ENCODE peak calls at places on chromosomes 13 and 19, in eight cellular contexts. P, F, W, U, G, I, E and O are unnamed samples.

GRCh38 chr19:18156841-18157464 is 4.0 kb downstream of the PIK3R2 start:
- DNase-seq in P (peak), F (peak), W (peak), U (peak), G (peak), I (peak), E (peak), O (no peak)

GRCh38 chr19:46660008-46660517 is 919 bp downstream of the DACT3 start:
- DNase-seq in P (no peak), F (no peak), W (peak), U (peak), G (peak), I (no peak), E (no peak), O (no peak)

GRCh38 chr13:111953546-111954178 is 113.3 kb upstream of the SOX1 start:
- DNase-seq in P (no peak), F (no peak), W (no peak), U (peak), G (peak), I (no peak), E (no peak), O (no peak)

GRCh38 chr13:33514362-33514761 is 228.8 kb upstream of the STARD13 start:
- DNase-seq in P (no peak), F (no peak), W (no peak), U (no peak), G (no peak), I (no peak), E (no peak), O (no peak)

GRCh38 chr19:35214766-35215422 is 13.6 kb downstream of the FAM187B start:
- DNase-seq in P (no peak), F (no peak), W (no peak), U (no peak), G (no peak), I (no peak), E (no peak), O (no peak)

GRCh38 chr19:24166055-24166454 is 79.1 kb downstream of the ZNF254 start:
- DNase-seq in P (no peak), F (no peak), W (no peak), U (no peak), G (no peak), I (no peak), E (no peak), O (no peak)

GRCh38 chr19:46428278-46429141 is at the start of gene PNMA8C:
- DNase-seq in P (no peak), F (no peak), W (peak), U (peak), G (no peak), I (peak), E (no peak), O (peak)

GRCh38 chr13:35496011-35496410 is 19.5 kb upstream of the MAB21L1 start:
- DNase-seq in P (no peak), F (no peak), W (no peak), U (no peak), G (no peak), I (no peak), E (no peak), O (no peak)

GRCh38 chr19:14398563-14398962 is 17.3 kb downstream of the ADGRE5 start:
- DNase-seq in P (no peak), F (no peak), W (no peak), U (no peak), G (no peak), I (no peak), E (no peak), O (no peak)

GRCh38 chr19:5466072-5466471 is 10.9 kb downstream of the ZNRF4 start:
- DNase-seq in P (no peak), F (no peak), W (no peak), U (no peak), G (no peak), I (no peak), E (no peak), O (no peak)

GRCh38 chr13:106479849-106480400 is 55.5 kb downstream of the EFNB2 start:
- DNase-seq in P (no peak), F (no peak), W (no peak), U (no peak), G (no peak), I (no peak), E (no peak), O (no peak)

GRCh38 chr13:24740014-24740890 is 23.7 kb upstream of the RNF17 start:
- DNase-seq in P (no peak), F (no peak), W (no peak), U (no peak), G (no peak), I (no peak), E (no peak), O (no peak)

GRCh38 chr13:82672248-82672647 is 1210.0 kb downstream of the SLITRK1 start:
- DNase-seq in P (no peak), F (no peak), W (no peak), U (no peak), G (no peak), I (no peak), E (no peak), O (no peak)

GRCh38 chr13:31598990-31599389 is 140.3 kb upstream of the RXFP2 start:
- DNase-seq in P (no peak), F (no peak), W (no peak), U (no peak), G (no peak), I (no peak), E (no peak), O (no peak)

GRCh38 chr13:77523834-77524728 is 11.4 kb upstream of the SCEL start:
- DNase-seq in P (no peak), F (no peak), W (no peak), U (no peak), G (no peak), I (no peak), E (no peak), O (no peak)

GRCh38 chr19:43519436-43520088 is 7.4 kb downstream of the ETHE1 start:
- DNase-seq in P (peak), F (peak), W (peak), U (peak), G (no peak), I (peak), E (no peak), O (no peak)

GRCh38 chr19:39430675-39431593 is 4.8 kb downstream of the RPS16 start:
- DNase-seq in P (peak), F (no peak), W (no peak), U (peak), G (no peak), I (peak), E (no peak), O (no peak)

GRCh38 chr13:21683034-21683733 is 12.3 kb downstream of the FGF9 start:
- DNase-seq in P (no peak), F (no peak), W (no peak), U (no peak), G (no peak), I (no peak), E (no peak), O (no peak)

GRCh38 chr19:43664008-43664407 is 6.0 kb downstream of the PLAUR start:
- DNase-seq in P (no peak), F (no peak), W (no peak), U (no peak), G (no peak), I (no peak), E (no peak), O (no peak)

GRCh38 chr13:42762917-42763316 is 18.5 kb upstream of the FAM216B start:
- DNase-seq in P (no peak), F (no peak), W (no peak), U (no peak), G (no peak), I (no peak), E (no peak), O (no peak)

GRCh38 chr19:53037101-53038097 is 7.1 kb upstream of the ERVV-2 start:
- DNase-seq in P (no peak), F (no peak), W (no peak), U (peak), G (no peak), I (peak), E (no peak), O (no peak)

GRCh38 chr19:46206176-46206575 is 23.4 kb upstream of the IGFL1 start:
- DNase-seq in P (no peak), F (no peak), W (no peak), U (no peak), G (no peak), I (no peak), E (no peak), O (no peak)

GRCh38 chr19:3722443-3723109 is 14.4 kb downstream of the TJP3 start:
- DNase-seq in P (no peak), F (no peak), W (no peak), U (no peak), G (no peak), I (no peak), E (no peak), O (no peak)

GRCh38 chr19:16587031-16588023 is 15.1 kb upstream of the SLC35E1 start:
- DNase-seq in P (no peak), F (peak), W (no peak), U (peak), G (peak), I (no peak), E (no peak), O (no peak)

DNA sequence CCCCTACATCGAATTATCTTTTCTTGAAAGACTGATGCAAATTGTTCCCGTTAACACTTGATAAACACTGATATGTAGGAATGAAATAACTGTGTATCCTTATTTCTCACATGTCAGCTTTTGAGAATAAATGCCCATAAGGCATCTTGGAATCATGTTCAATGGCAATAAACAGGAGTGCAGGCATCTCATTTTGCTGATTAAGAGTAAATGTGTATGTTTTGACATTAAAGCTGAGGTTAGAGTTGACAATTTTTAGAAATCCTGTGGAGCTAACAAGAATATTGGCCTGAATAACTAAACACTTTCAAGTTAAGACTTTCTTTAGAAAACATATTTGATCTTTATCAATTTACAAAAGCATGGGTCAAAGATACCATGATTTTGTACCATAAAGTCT is 646.2 kb upstream of the MIR17HG start:
- DNase-seq in P (no peak), F (no peak), W (no peak), U (no peak), G (no peak), I (no peak), E (no peak), O (no peak)
- TF ChIP-seq POLR2A in P (no peak), F (no peak), W (no peak), U (no peak), G (no peak), I (no peak), E (no peak), O (no peak)

GRCh38 chr13:45143346-45143751 is 23.0 kb downstream of the GTF2F2 start:
- DNase-seq in P (no peak), F (no peak), W (no peak), U (no peak), G (no peak), I (no peak), E (no peak), O (no peak)
- TF ChIP-seq POLR2A in P (no peak), F (no peak), W (no peak), U (no peak), G (no peak), I (no peak), E (no peak), O (no peak)

DNA sequence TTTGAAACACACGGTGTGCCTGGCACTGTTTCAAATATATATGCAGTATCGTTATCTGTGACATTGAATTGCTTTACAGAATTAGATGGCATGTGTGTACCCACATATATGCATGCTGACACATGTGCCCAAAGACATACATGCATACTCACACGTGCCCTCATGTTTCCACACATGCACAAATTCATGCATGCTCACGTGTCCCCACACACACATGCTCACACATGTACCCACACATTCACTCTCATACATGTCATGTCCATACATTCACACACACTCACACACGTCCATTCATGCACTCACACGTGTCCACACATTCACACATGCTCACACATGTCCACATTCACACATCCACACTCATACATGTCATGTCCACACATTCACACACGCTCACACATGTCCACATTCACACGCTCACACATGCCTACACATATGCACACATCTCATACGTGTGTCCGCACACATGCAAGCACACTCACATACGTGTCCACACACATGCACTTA is 17.9 kb upstream of the C13orf46 start:
- DNase-seq in P (no peak), F (no peak), W (no peak), U (no peak), G (peak), I (no peak), E (no peak), O (no peak)
- TF ChIP-seq POLR2A in P (no peak), F (no peak), W (no peak), U (no peak), G (no peak), I (no peak), E (no peak), O (no peak)

GRCh38 chr13:110887955-110888333 is 26.9 kb downstream of the ANKRD10 start:
- DNase-seq in P (no peak), F (no peak), W (no peak), U (no peak), G (no peak), I (no peak), E (no peak), O (no peak)

GRCh38 chr13:110888390-110888789 is 26.5 kb downstream of the ANKRD10 start:
- DNase-seq in P (no peak), F (no peak), W (no peak), U (no peak), G (no peak), I (no peak), E (no peak), O (no peak)

GRCh38 chr13:110887242-110887954 is 27.5 kb downstream of the ANKRD10 start:
- DNase-seq in P (no peak), F (no peak), W (no peak), U (no peak), G (no peak), I (no peak), E (no peak), O (no peak)

GRCh38 chr13:110893571-110893970 is 21.3 kb downstream of the ANKRD10 start:
- DNase-seq in P (no peak), F (no peak), W (no peak), U (no peak), G (no peak), I (no peak), E (no peak), O (no peak)

DNA sequence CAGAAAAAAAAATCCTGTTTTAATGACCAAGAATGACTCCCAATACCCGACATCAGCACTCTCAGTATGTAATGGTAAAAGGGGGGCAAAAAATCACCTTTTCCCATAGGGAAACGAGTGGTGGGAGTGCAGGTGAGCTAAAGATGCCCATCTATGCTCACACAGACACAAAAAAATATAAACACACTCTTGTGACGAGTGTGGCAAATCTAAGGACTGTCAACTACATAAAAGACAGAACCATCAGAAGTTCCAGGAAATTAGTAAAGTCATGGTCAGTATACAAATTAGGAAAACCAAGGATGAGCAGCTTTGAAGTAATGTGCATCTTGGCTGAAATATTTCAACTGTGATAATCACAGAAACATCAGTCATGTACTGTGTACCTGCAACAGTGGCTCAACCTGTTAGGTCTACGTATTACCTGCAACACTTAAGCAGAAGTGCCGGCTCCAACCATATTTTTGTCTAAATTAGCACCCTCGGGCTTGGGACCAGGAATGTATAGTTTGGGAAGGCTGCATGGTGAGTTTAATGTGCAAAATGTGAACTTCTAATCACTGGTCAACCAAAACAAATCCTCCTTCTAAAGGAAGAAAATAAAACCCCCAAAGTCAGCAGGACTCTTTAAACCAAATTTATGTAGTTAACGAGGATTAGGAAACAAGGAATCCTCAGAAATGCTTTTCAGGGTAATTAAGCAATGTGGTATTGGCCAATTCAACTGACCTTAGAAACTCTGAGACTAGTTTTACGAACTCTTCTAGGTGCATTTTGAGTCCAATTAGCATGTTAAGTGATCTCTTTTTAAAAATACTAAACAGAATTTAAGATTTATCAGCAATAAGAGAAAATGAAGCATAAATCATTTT is 24.4 kb downstream of the ANKRD10 start:
- DNase-seq in P (no peak), F (no peak), W (no peak), U (no peak), G (no peak), I (no peak), E (no peak), O (no peak)
- TF ChIP-seq POLR2A in P (no peak), F (no peak), W (no peak), U (no peak), G (no peak), I (no peak), E (no peak), O (peak)

GRCh38 chr13:74839656-74840055 is 642.3 kb downstream of the TBC1D4 start:
- DNase-seq in P (no peak), F (no peak), W (no peak), U (no peak), G (no peak), I (no peak), E (no peak), O (no peak)
- TF ChIP-seq POLR2A in P (no peak), F (no peak), W (no peak), U (no peak), G (no peak), I (no peak), E (no peak), O (no peak)

DNA sequence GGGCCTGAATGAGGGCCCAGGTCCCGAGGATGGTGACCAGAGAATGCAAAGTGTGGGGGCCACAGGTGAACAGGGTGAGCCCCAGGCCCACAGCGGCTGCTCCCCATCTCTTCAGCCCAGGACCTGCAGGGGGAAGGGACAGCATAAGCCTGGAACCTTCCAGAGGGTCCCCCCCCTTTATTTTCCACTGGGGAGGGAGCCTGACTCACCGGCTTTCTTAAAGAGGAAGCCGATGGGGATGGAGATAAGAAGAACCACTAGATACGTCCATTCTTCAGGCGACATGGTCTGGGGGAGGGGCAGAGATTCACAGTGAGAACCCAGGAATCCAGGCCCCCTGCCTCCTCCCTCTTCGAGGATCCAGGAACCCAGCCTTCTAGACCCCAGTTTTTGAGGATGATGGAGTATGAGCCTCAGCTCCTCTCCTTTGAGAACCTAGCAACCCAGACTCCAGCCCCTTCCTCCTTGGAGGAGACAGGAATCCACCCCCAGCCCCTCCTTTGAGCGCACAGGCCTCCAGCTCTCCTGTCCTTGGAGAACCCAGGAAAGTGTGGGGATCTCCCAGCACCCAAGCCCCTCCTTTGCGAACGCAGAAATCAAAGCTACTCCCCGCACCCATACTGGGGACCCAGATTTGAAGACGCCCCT is 1.0 kb downstream of the MBOAT7 start:
- DNase-seq in P (no peak), F (no peak), W (no peak), U (peak), G (no peak), I (no peak), E (no peak), O (no peak)
- TF ChIP-seq POLR2A in P (no peak), F (no peak), W (no peak), U (no peak), G (no peak), I (no peak), E (no peak), O (no peak)

DNA sequence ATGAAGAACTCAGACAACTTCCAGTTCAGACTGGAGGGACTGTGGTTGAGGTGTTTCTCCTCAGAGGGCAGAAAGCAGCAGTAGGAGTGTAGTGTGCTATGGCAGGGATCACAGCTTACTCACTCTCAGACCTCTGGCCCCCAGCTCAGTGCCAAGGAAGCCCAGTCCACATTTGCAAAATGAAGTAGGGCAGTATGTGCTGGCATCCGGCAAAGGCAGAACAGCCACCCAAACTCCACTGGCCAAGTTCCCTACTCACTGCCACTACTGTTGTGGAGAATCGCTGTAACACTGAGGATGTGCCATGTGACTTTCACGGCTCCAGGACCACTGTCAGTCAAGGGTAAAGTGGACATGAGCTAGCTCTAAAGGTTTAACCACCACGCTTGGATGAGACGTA is 66.9 kb upstream of the SLC15A1 start:
- DNase-seq in P (no peak), F (no peak), W (no peak), U (no peak), G (no peak), I (peak), E (no peak), O (no peak)
- TF ChIP-seq POLR2A in P (no peak), F (no peak), W (no peak), U (no peak), G (no peak), I (no peak), E (no peak), O (no peak)

GRCh38 chr13:113162783-113163685 is 4.6 kb downstream of the PROZ start:
- DNase-seq in P (no peak), F (no peak), W (no peak), U (no peak), G (no peak), I (no peak), E (no peak), O (no peak)
- TF ChIP-seq POLR2A in P (no peak), F (no peak), W (no peak), U (no peak), G (no peak), I (no peak), E (no peak), O (no peak)